ENCODE peak calls at places on chromosomes 5 and 9, in five cellular contexts. Q is sigmoid colon, B is K562, N is adrenal gland, J is tibial artery. S is an unnamed sample.

GRCh38 chr5:58064799-58065198 is 395.1 kb downstream of the PLK2 start:
- DNase-seq in Q (no peak), B (no peak), N (no peak), J (no peak), S (no peak)

GRCh38 chr9:111965566-111966019 is 69.0 kb downstream of the UGCG start:
- DNase-seq in Q (no peak), B (no peak), N (no peak), J (no peak), S (peak; percentile 98)

GRCh38 chr5:173774212-173774850 is 113.8 kb upstream of the CPEB4 start:
- DNase-seq in Q (no peak), B (no peak), N (no peak), J (no peak), S (no peak)

GRCh38 chr5:93250431-93250830 is 330.6 kb downstream of the NR2F1-AS1 start:
- DNase-seq in Q (no peak), B (no peak), N (no peak), J (no peak), S (no peak)

GRCh38 chr5:172901788-172902496 is 57.3 kb upstream of the RPL26L1 start:
- DNase-seq in Q (peak; percentile 76), B (no peak), N (no peak), J (no peak), S (peak; percentile 81)

GRCh38 chr9:27726244-27727141 is 153.2 kb upstream of the C9orf72 start:
- DNase-seq in Q (no peak), B (peak; percentile 3), N (peak; percentile 63), J (peak; percentile 24), S (peak; percentile 75)

GRCh38 chr5:127012933-127013332 is 17.4 kb downstream of the MARCHF3 start:
- DNase-seq in Q (no peak), B (no peak), N (no peak), J (no peak), S (peak; percentile 28)

GRCh38 chr9:136665704-136666363 is 3.1 kb downstream of the EGFL7 start:
- DNase-seq in Q (no peak), B (peak; percentile 81), N (no peak), J (no peak), S (no peak)

GRCh38 chr9:83596899-83597504 is 25.9 kb upstream of the IDNK start:
- DNase-seq in Q (no peak), B (peak; percentile 47), N (peak; percentile 51), J (no peak), S (peak; percentile 27)

GRCh38 chr9:268616-269015 is 54.0 kb downstream of the DOCK8 start:
- DNase-seq in Q (no peak), B (no peak), N (no peak), J (no peak), S (no peak)

GRCh38 chr9:122418016-122418415 is 47.2 kb downstream of the PTGS1 start:
- DNase-seq in Q (no peak), B (no peak), N (no peak), J (no peak), S (no peak)

GRCh38 chr9:6229604-6230003 is 14.0 kb downstream of the IL33 start:
- DNase-seq in Q (no peak), B (no peak), N (no peak), J (no peak), S (peak; percentile 49)

GRCh38 chr5:11048760-11049159 is 287.7 kb upstream of the DAP start:
- DNase-seq in Q (no peak), B (no peak), N (no peak), J (no peak), S (no peak)

GRCh38 chr9:2242778-2243395 is 227.7 kb downstream of the SMARCA2 start:
- DNase-seq in Q (no peak), B (no peak), N (no peak), J (no peak), S (no peak)

GRCh38 chr5:95673076-95673475 is 9.7 kb downstream of the SPATA9 start:
- DNase-seq in Q (peak; percentile 66), B (no peak), N (no peak), J (no peak), S (peak; percentile 7)

GRCh38 chr5:172906436-172906835 is 52.8 kb upstream of the RPL26L1 start:
- DNase-seq in Q (no peak), B (no peak), N (no peak), J (no peak), S (no peak)

GRCh38 chr5:121967187-121967586 is 5.4 kb downstream of the SRFBP1 start:
- DNase-seq in Q (no peak), B (no peak), N (no peak), J (no peak), S (peak; percentile 31)

GRCh38 chr9:38277601-38278200 is 114.8 kb upstream of the ALDH1B1 start:
- DNase-seq in Q (no peak), B (no peak), N (no peak), J (no peak), S (no peak)

GRCh38 chr5:3230254-3230653 is 365.4 kb upstream of the IRX1 start:
- DNase-seq in Q (no peak), B (no peak), N (no peak), J (no peak), S (no peak)

GRCh38 chr5:171549259-171549658 is 129.8 kb downstream of the FGF18 start:
- DNase-seq in Q (no peak), B (no peak), N (no peak), J (no peak), S (no peak)

GRCh38 chr9:113616716-113617496 is 153.4 kb downstream of the RGS3 start:
- DNase-seq in Q (peak; percentile 66), B (no peak), N (no peak), J (no peak), S (no peak)

GRCh38 chr9:136545065-136545965 is 533 bp downstream of the NOTCH1 start:
- DNase-seq in Q (no peak), B (peak; percentile 51), N (no peak), J (no peak), S (no peak)

GRCh38 chr5:75052461-75053285 is at the start of gene GCNT4:
- DNase-seq in Q (peak; percentile 72), B (no peak), N (peak; percentile 63), J (peak; percentile 30), S (no peak)

GRCh38 chr5:142303576-142303975 is 21.2 kb downstream of the SPRY4 start:
- DNase-seq in Q (no peak), B (no peak), N (no peak), J (no peak), S (no peak)

GRCh38 chr5:81506900-81507588 is 113.1 kb upstream of the ACOT12 start:
- DNase-seq in Q (peak; percentile 76), B (peak; percentile 75), N (peak; percentile 68), J (peak; percentile 71), S (peak; percentile 87)

GRCh38 chr5:115378754-115379153 is 82.3 kb upstream of the CCDC112 start:
- DNase-seq in Q (no peak), B (no peak), N (no peak), J (no peak), S (no peak)

GRCh38 chr9:34686231-34686630 is 4.8 kb downstream of the CCL19 start:
- DNase-seq in Q (no peak), B (no peak), N (no peak), J (peak; percentile 61), S (no peak)

GRCh38 chr9:34685591-34685990 is 5.5 kb downstream of the CCL19 start:
- DNase-seq in Q (no peak), B (no peak), N (no peak), J (no peak), S (no peak)

GRCh38 chr9:34686732-34687131 is 4.3 kb downstream of the CCL19 start:
- DNase-seq in Q (peak; percentile 18), B (no peak), N (no peak), J (no peak), S (no peak)

GRCh38 chr9:34684816-34685215 is 6.3 kb downstream of the CCL19 start:
- DNase-seq in Q (no peak), B (no peak), N (no peak), J (no peak), S (no peak)

GRCh38 chr9:34684145-34684544 is 6.9 kb downstream of the CCL19 start:
- DNase-seq in Q (no peak), B (no peak), N (no peak), J (no peak), S (no peak)
- TF ChIP-seq CTCF in Q (no peak), B (no peak), N (no peak), J (no peak), S (no peak)

DNA sequence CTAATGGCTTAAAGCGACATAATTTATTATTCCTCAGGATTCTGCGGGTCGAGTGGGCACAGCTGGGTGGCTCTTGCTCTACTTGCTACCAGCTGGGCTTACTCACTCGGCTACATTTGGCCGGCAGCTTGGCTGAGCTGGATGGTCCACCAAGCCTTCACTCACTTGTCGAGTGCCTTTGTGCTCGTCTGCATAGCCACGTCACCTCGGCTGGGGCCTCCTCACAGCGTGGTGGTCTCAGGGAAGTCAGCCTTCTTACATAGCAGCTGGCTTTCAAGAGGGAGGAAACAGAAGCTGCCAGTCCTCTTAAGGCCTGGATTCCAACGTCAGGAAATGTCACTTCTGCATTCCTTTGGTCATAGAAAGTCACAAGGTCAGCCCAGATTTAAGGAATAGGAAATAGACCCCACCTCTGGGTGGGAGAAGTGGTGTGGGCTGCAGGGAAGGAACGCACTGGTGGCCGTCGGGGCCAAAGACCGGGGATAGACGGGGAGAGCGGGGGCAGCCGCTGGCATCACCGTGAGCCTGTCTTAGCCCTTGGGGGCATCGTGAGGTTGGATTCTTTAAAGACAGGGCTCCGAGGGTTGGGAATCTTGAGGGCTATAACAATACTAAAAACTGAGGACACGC is 75.0 kb upstream of the RUFY1 start:
- DNase-seq in Q (no peak), B (no peak), N (no peak), J (no peak), S (peak; percentile 2)
- H3K4me3 ChIP-seq in Q (no peak overlapping the region), B (no peak overlapping the region), N (no peak overlapping the region), J (no peak overlapping the region), S (no peak overlapping the region)

GRCh38 chr9:107836300-107836699 is 346.7 kb upstream of the KLF4 start:
- DNase-seq in Q (no peak), B (no peak), N (no peak), J (no peak), S (no peak)
- H3K27ac ChIP-seq in Q (no peak overlapping the region), B (no peak overlapping the region), N (no peak overlapping the region), J (no peak overlapping the region), S (no peak overlapping the region)

GRCh38 chr5:177306674-177307543 is 3.3 kb downstream of the PRELID1 start:
- DNase-seq in Q (no peak), B (no peak), N (no peak), J (no peak), S (peak; percentile 33)
- TF ChIP-seq CTCF in Q (no peak), B (peak; percentile 13), N (no peak), J (no peak), S (no peak)

GRCh38 chr9:98971168-98971914 is 27.6 kb downstream of the COL15A1 start:
- DNase-seq in Q (no peak), B (peak; percentile 65), N (peak; percentile 70), J (no peak), S (peak; percentile 75)
- H3K4me3 ChIP-seq in Q (no peak overlapping the region), B (no peak overlapping the region), N (peak overlapping the region; percentile 6), J (no peak overlapping the region), S (peak overlapping the region; percentile 12)